ENCODE peak calls at places on chromosome 5, in six cellular contexts. I, W, U, R, A and L are unnamed samples.

GRCh38 chr5:72232838-72233237 is 87.2 kb downstream of the MRPS27 start:
- DNase-seq in I (no peak), W (no peak), U (no peak), R (no peak), A (no peak), L (no peak)

GRCh38 chr5:73789851-73790281 is 163.9 kb downstream of the ARHGEF28 start:
- DNase-seq in I (no peak), W (no peak), U (no peak), R (peak), A (no peak), L (no peak)

GRCh38 chr5:39648539-39649200 is 223.9 kb upstream of the DAB2 start:
- DNase-seq in I (peak), W (no peak), U (peak), R (peak), A (no peak), L (peak)

GRCh38 chr5:17090839-17091238 is 126.6 kb upstream of the BASP1 start:
- DNase-seq in I (no peak), W (no peak), U (no peak), R (no peak), A (no peak), L (no peak)

GRCh38 chr5:177528631-177529030 is 11.9 kb upstream of the DDX41 start:
- DNase-seq in I (no peak), W (no peak), U (no peak), R (no peak), A (no peak), L (no peak)

GRCh38 chr5:179151521-179152118 is 91.4 kb downstream of the ZNF354C start:
- DNase-seq in I (no peak), W (no peak), U (no peak), R (no peak), A (no peak), L (no peak)

GRCh38 chr5:68343421-68343826 is 127.9 kb downstream of the PIK3R1 start:
- DNase-seq in I (peak), W (peak), U (peak), R (peak), A (no peak), L (peak)

GRCh38 chr5:132072508-132072907 is 1.1 kb upstream of the CSF2 start:
- DNase-seq in I (no peak), W (no peak), U (no peak), R (no peak), A (no peak), L (no peak)

GRCh38 chr5:137090151-137090550 is 409.0 kb downstream of the SPOCK1 start:
- DNase-seq in I (no peak), W (no peak), U (no peak), R (no peak), A (no peak), L (no peak)

GRCh38 chr5:144189800-144190429 is 19.2 kb downstream of the KCTD16 start:
- DNase-seq in I (peak), W (no peak), U (no peak), R (peak), A (peak), L (peak)
- TF ChIP-seq CTCF in I (no peak), W (no peak), U (no peak), R (no peak), A (no peak), L (no peak)

GRCh38 chr5:82319977-82320376 is 41.8 kb upstream of the RPS23 start:
- DNase-seq in I (no peak), W (no peak), U (no peak), R (no peak), A (no peak), L (no peak)
- H3K4me3 ChIP-seq in I (no peak), W (no peak), U (no peak), R (no peak), A (no peak), L (no peak)

DNA sequence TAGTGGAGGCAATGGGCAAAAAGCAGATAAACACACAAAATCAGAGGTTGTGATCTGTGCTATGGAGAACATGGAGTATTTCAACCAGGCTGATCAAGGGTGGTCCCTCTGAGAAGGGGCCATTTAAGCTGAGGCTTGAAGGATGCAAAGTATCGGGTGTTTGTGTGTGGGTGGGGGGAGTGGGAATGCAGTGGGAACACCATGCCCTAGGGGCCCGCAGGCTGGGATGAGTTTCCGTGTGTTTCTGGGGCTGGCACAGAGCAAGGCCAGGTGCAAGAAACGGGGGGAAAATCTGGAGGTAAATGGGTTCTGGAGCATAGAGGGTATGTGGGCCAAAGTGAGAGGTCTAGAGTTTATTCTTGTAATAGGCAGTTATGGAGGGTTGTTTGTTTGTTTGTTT is 13.8 kb upstream of the LARP1 start:
- DNase-seq in I (no peak), W (no peak), U (no peak), R (no peak), A (no peak), L (no peak)
- TF ChIP-seq CTCF in I (no peak), W (no peak), U (no peak), R (no peak), A (no peak), L (no peak)

GRCh38 chr5:77637170-77638074 is 1.1 kb downstream of the OTP start:
- DNase-seq in I (no peak), W (no peak), U (no peak), R (no peak), A (no peak), L (no peak)
- H3K4me3 ChIP-seq in I (no peak), W (peak), U (no peak), R (peak), A (no peak), L (no peak)

DNA sequence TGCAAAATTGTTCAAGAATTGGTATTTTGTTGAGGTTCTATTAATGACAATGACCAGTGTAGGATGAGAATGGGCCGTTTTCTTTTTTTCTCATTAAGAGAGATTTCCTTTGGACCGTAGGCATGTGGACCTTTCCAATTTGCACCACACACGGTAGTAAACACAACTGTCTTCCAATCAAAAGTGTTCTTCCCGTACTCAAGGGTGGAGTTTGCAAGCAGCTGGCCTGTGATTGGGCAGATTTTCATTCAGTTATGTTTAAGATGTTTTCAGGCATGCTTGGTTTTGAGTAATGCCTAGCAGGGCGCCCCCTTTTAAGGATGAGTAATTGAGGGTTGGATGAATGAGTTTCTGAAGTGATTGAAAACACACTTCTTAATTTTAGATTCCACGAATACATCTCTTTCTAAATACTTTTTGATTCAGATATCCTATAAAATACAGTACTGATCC is 2.5 kb downstream of the KDM3B start:
- DNase-seq in I (peak), W (no peak), U (peak), R (peak), A (peak), L (peak)
- TF ChIP-seq CTCF in I (no peak), W (no peak), U (no peak), R (no peak), A (peak), L (no peak)